ENCODE peak calls at places on chromosomes 13 and 19, in eight cellular contexts. W is NT2/D1; U is ACHN; X is mammary epithelial cell; E is M059J; D is stimulated activated CD4-positive, alpha-beta T cell treated with anti-CD3 and anti-CD28 coated beads, Interleukin-12 subunit alpha, Interleukin-12 subunit beta, amount 100 ng/mL, for 4 hours; Z is islet precursor cell; Y is sciatic nerve. O is an unnamed sample.

GRCh38 chr13:57832187-57832586 is 200.6 kb downstream of the PCDH17 start:
- DNase-seq in W (no peak), U (no peak), X (no peak), E (no peak), D (no peak), Z (no peak), Y (no peak), O (no peak)

GRCh38 chr19:38155453-38155852 is 68.6 kb downstream of the DPF1 start:
- DNase-seq in W (no peak), U (no peak), X (peak; percentile 23), E (no peak), D (no peak), Z (no peak), Y (no peak), O (no peak)

GRCh38 chr19:48695743-48696352 is at the start of gene FUT2:
- DNase-seq in W (no peak), U (no peak), X (no peak), E (no peak), D (no peak), Z (peak; percentile 77), Y (no peak), O (no peak)

GRCh38 chr19:342801-343421 is 1.7 kb downstream of the MIER2 start:
- DNase-seq in W (no peak), U (no peak), X (peak; percentile 81), E (peak; percentile 84), D (no peak), Z (no peak), Y (peak; percentile 85), O (peak; percentile 82)

GRCh38 chr19:6424190-6424938 is at the start of gene KHSRP:
- DNase-seq in W (no peak), U (no peak), X (no peak), E (no peak), D (peak; percentile 44), Z (no peak), Y (no peak), O (no peak)

GRCh38 chr19:8612807-8613171 is 2.3 kb upstream of the ADAMTS10 start:
- DNase-seq in W (no peak), U (no peak), X (no peak), E (no peak), D (no peak), Z (no peak), Y (no peak), O (no peak)

GRCh38 chr13:33218020-33218419 is 67.5 kb downstream of the STARD13 start:
- DNase-seq in W (no peak), U (peak; percentile 25), X (peak; percentile 55), E (peak; percentile 75), D (no peak), Z (peak; percentile 94), Y (no peak), O (peak; percentile 88)

GRCh38 chr13:113527272-113527958 is 36.9 kb upstream of the DCUN1D2 start:
- DNase-seq in W (no peak), U (no peak), X (no peak), E (no peak), D (no peak), Z (peak; percentile 25), Y (peak; percentile 28), O (no peak)

GRCh38 chr19:52942371-52943133 is 19.3 kb upstream of the ZNF888 start:
- DNase-seq in W (no peak), U (no peak), X (peak; percentile 79), E (peak; percentile 88), D (peak; percentile 89), Z (peak; percentile 98), Y (peak; percentile 95), O (peak; percentile 88)